ENCODE peak calls at places on chromosomes 7 and 10, in seven cellular contexts. A, Z, H, E, M, L and R are unnamed samples.
A peak's percentile ranks its signal among the peaks of the same experiment; 100 is the strongest.

GRCh38 chr10:43822509-43823236 is 174.0 kb upstream of the ZNF32 start:
- DNase-seq in L (no peak), M (no peak), H (no peak), Z (no peak), A (no peak), E (no peak), R (no peak)

GRCh38 chr7:21497072-21497471 is 45.8 kb upstream of the DNAH11 start:
- DNase-seq in L (no peak), E (no peak), Z (peak; percentile 11), M (no peak), A (peak; percentile 9), H (peak; percentile 18), R (no peak)

GRCh38 chr10:96512524-96512991 is 1.2 kb downstream of the TLL2 start:
- DNase-seq in A (peak; percentile 53), M (peak; percentile 25), E (no peak), L (peak; percentile 28), H (no peak), Z (peak; percentile 38), R (no peak)

GRCh38 chr10:44873156-44873555 is 38.0 kb upstream of the TMEM72 start:
- DNase-seq in L (no peak), E (no peak), M (no peak), H (no peak), Z (no peak), A (no peak), R (no peak)

GRCh38 chr10:67612577-67613537 is 83.1 kb downstream of the CTNNA3 start:
- DNase-seq in A (no peak), H (peak; percentile 53), E (no peak), M (no peak), L (no peak), Z (no peak), R (no peak)

GRCh38 chr7:20244334-20244733 is 27.1 kb upstream of the MACC1 start:
- DNase-seq in A (no peak), M (no peak), L (no peak), H (no peak), Z (no peak), E (no peak), R (no peak)

GRCh38 chr7:143415696-143416095 is 7.0 kb upstream of the EPHA1 start:
- DNase-seq in Z (no peak), H (peak; percentile 47), A (no peak), E (no peak), L (no peak), M (no peak), R (no peak)

GRCh38 chr7:101108330-101108857 is 18.5 kb upstream of the SERPINE1 start:
- DNase-seq in M (no peak), E (peak; percentile 86), A (peak; percentile 73), Z (no peak), L (no peak), H (peak; percentile 75), R (no peak)

GRCh38 chr7:152762056-152762455 is 2.5 kb downstream of the ACTR3B start:
- DNase-seq in H (peak; percentile 36), Z (no peak), M (no peak), L (no peak), A (no peak), E (peak; percentile 20), R (no peak)

GRCh38 chr10:99345350-99345749 is 16.2 kb downstream of the CNNM1 start:
- DNase-seq in Z (no peak), E (no peak), H (no peak), L (no peak), M (no peak), A (no peak), R (no peak)

GRCh38 chr10:131186547-131187253 is 124.8 kb downstream of the TCERG1L start:
- DNase-seq in L (no peak), H (no peak), Z (no peak), M (no peak), E (no peak), A (no peak), R (no peak)

GRCh38 chr10:70222340-70222794 is 10.9 kb downstream of the PPA1 start:
- DNase-seq in E (no peak), L (no peak), H (peak; percentile 71), M (no peak), Z (no peak), A (no peak), R (no peak)

GRCh38 chr7:65251851-65252620 is 121.6 kb upstream of the ZNF92 start:
- DNase-seq in M (no peak), L (peak; percentile 66), E (no peak), Z (peak; percentile 67), A (peak; percentile 75), H (peak; percentile 80), R (peak; percentile 84)